ENCODE peak calls at places on chromosomes 6 and 20, in four cellular contexts. N, Z, T and R are unnamed samples.

GRCh38 chr6:132934496-132934895 is 120.1 kb downstream of the RPS12 start:
- DNase-seq in N (peak), Z (no peak), T (no peak), R (no peak)

GRCh38 chr6:89985744-89986493 is 91.7 kb downstream of the GJA10 start:
- DNase-seq in N (peak), Z (no peak), T (no peak), R (no peak)

GRCh38 chr6:162443101-162443500 is 284.5 kb downstream of the PRKN start:
- DNase-seq in N (no peak), Z (no peak), T (no peak), R (no peak)

GRCh38 chr6:29757701-29758293 is 34.6 kb downstream of the HLA-F start:
- DNase-seq in N (no peak), Z (no peak), T (no peak), R (no peak)

GRCh38 chr6:170279977-170280688 is 10.7 kb downstream of the DLL1 start:
- DNase-seq in N (no peak), Z (peak), T (peak), R (peak)

GRCh38 chr20:48324744-48325143 is 503.1 kb downstream of the PREX1 start:
- DNase-seq in N (no peak), Z (no peak), T (no peak), R (no peak)

GRCh38 chr6:81816387-81816786 is 63.9 kb upstream of the TENT5A start:
- DNase-seq in N (no peak), Z (no peak), T (no peak), R (no peak)

GRCh38 chr6:94510877-94511276 is 1066.5 kb upstream of the MANEA start:
- DNase-seq in N (no peak), Z (no peak), T (no peak), R (no peak)

GRCh38 chr6:44621846-44622245 is 234.3 kb downstream of the CDC5L start:
- DNase-seq in N (no peak), Z (no peak), T (no peak), R (no peak)

GRCh38 chr20:9993133-9993532 is 41.7 kb upstream of the ANKEF1 start:
- DNase-seq in N (no peak), Z (no peak), T (no peak), R (no peak)

GRCh38 chr20:48832423-48832735 is 4.6 kb upstream of the PREX1 start:
- DNase-seq in N (no peak), Z (no peak), T (no peak), R (no peak)

GRCh38 chr6:135087403-135087802 is 32.8 kb upstream of the HBS1L start:
- DNase-seq in N (no peak), Z (no peak), T (no peak), R (no peak)

GRCh38 chr6:44820366-44821158 is 433.1 kb downstream of the CDC5L start:
- DNase-seq in N (no peak), Z (no peak), T (no peak), R (no peak)

GRCh38 chr6:113630738-113631535 is 226.2 kb upstream of the MARCKS start:
- DNase-seq in N (no peak), Z (peak), T (no peak), R (peak)

GRCh38 chr6:137323860-137324259 is 104.7 kb upstream of the IFNGR1 start:
- DNase-seq in N (no peak), Z (no peak), T (no peak), R (no peak)

GRCh38 chr6:157236040-157236725 is 87.1 kb downstream of the TMEM242 start:
- DNase-seq in N (no peak), Z (peak), T (peak), R (peak)

GRCh38 chr20:32509639-32510066 is 75.5 kb downstream of the NOL4L start:
- DNase-seq in N (no peak), Z (peak), T (no peak), R (peak)

GRCh38 chr6:56816393-56816792 is 138.5 kb upstream of the BEND6 start:
- DNase-seq in N (no peak), Z (no peak), T (no peak), R (no peak)

GRCh38 chr6:154800338-154800737 is 67.1 kb downstream of the SCAF8 start:
- DNase-seq in N (no peak), Z (no peak), T (no peak), R (peak)

GRCh38 chr20:2872304-2873009 is 824 bp upstream of the PTPRA start:
- DNase-seq in N (no peak), Z (peak), T (peak), R (peak)

GRCh38 chr6:148235446-148235845 is 107.2 kb upstream of the SASH1 start:
- DNase-seq in N (no peak), Z (no peak), T (no peak), R (no peak)

GRCh38 chr6:108492131-108492766 is 68.5 kb upstream of the FOXO3 start:
- DNase-seq in N (peak), Z (no peak), T (no peak), R (peak)

GRCh38 chr6:89749918-89750317 is 69.7 kb downstream of the MDN1 start:
- DNase-seq in N (no peak), Z (no peak), T (no peak), R (no peak)

GRCh38 chr20:2462484-2462883 is 8.1 kb downstream of the SNRPB start:
- DNase-seq in N (no peak), Z (no peak), T (no peak), R (no peak)

GRCh38 chr6:24847402-24847801 is 48.7 kb upstream of the ARMH2 start:
- DNase-seq in N (no peak), Z (no peak), T (no peak), R (no peak)

GRCh38 chr6:110814488-110815259 is 595 bp downstream of the CDK19 start:
- DNase-seq in N (no peak), Z (peak), T (peak), R (peak)

GRCh38 chr6:68718379-68719073 is 83.4 kb downstream of the ADGRB3 start:
- DNase-seq in N (no peak), Z (no peak), T (no peak), R (no peak)

GRCh38 chr20:13231031-13231752 is 10.1 kb downstream of the ISM1 start:
- DNase-seq in N (peak), Z (peak), T (no peak), R (no peak)

GRCh38 chr6:6749791-6750434 is 161.4 kb downstream of the LY86 start:
- DNase-seq in N (peak), Z (no peak), T (peak), R (no peak)

GRCh38 chr20:52102559-52102958 is 89.0 kb downstream of the ZFP64 start:
- DNase-seq in N (no peak), Z (no peak), T (no peak), R (no peak)

GRCh38 chr6:139327038-139327437 is 35.2 kb upstream of the TXLNB start:
- DNase-seq in N (no peak), Z (no peak), T (no peak), R (no peak)

GRCh38 chr6:156662025-156662445 is 115.1 kb upstream of the ARID1B start:
- DNase-seq in N (peak), Z (peak), T (no peak), R (no peak)

GRCh38 chr20:62487564-62488086 is 11.8 kb upstream of the GATA5 start:
- DNase-seq in N (no peak), Z (no peak), T (no peak), R (no peak)

GRCh38 chr6:8025191-8025590 is 39.0 kb downstream of the BLOC1S5 start:
- DNase-seq in N (no peak), Z (no peak), T (no peak), R (no peak)